ENCODE peak calls at places on chromosomes 6 and 20, in five cellular contexts. W is ovary, D is stomach, R is K562, V is upper lobe of left lung. N is an unnamed sample.

GRCh38 chr6:73747293-73747692 is 51.3 kb downstream of the CD109 start:
- DNase-seq in W (no peak), D (no peak), R (no peak), V (no peak), N (no peak)

GRCh38 chr6:43277643-43278523 is 20.2 kb upstream of the SLC22A7 start:
- DNase-seq in W (no peak), D (no peak), R (no peak), V (no peak), N (no peak)

GRCh38 chr6:47146426-47147174 is 104.5 kb upstream of the ADGRF1 start:
- DNase-seq in W (no peak), D (no peak), R (no peak), V (no peak), N (no peak)

GRCh38 chr20:63071541-63072181 is 64.9 kb upstream of the BHLHE23 start:
- DNase-seq in W (no peak), D (no peak), R (peak), V (no peak), N (peak)

GRCh38 chr6:35218021-35218420 is 4.3 kb downstream of the SCUBE3 start:
- DNase-seq in W (no peak), D (no peak), R (no peak), V (no peak), N (no peak)

GRCh38 chr6:971981-972640 is 279.2 kb upstream of the EXOC2 start:
- DNase-seq in W (no peak), D (no peak), R (no peak), V (no peak), N (no peak)

GRCh38 chr6:97501875-97502274 is 218.9 kb upstream of the MMS22L start:
- DNase-seq in W (no peak), D (no peak), R (no peak), V (no peak), N (no peak)

GRCh38 chr6:86045038-86045437 is 402.4 kb upstream of the SYNCRIP start:
- DNase-seq in W (no peak), D (no peak), R (no peak), V (no peak), N (no peak)

GRCh38 chr20:10609726-10610125 is 64.1 kb downstream of the JAG1 start:
- DNase-seq in W (no peak), D (no peak), R (no peak), V (no peak), N (no peak)

GRCh38 chr6:27604986-27605385 is 132.1 kb upstream of the ZNF184 start:
- DNase-seq in W (no peak), D (no peak), R (peak), V (no peak), N (no peak)

DNA sequence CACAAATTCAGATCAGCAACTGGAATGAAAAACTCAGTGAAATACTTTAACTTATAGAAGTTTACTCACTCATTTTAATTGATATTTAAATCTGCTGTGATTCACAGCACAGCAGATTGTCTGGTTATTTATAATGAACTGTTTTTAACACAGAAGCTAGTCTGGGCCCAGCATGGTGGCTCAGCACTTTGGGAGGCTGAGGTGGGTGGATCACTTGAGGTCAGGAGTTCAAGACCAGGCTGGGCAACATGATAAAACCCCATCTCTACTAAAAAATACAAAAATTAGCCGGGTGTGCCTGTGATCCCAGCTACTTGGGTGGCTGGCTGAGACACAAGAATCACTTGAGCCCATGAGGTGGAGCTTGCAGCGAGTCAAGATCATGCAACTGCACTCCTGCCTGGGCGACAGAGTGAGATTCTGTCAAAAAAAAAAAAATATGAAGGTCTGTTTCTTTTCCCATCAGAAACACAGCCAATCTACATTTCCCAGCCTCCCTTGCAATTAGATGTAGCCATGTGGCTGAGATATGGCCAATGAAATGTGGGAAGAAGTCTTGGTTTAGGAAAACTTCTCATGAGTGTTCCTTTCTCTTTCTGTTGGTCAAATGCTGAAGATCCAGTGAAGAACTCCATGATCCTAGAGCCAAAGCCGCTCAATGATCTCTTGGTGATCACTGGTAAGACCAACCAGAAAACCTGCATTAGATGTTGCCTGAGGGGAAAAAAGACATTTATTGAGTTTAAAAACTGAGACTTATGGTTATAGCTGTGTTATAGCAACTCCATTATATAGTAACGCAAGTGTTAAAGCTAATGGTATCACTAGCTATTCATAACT is 31.3 kb upstream of the BTN3A2 start:
- DNase-seq in W (no peak), D (no peak), R (peak), V (no peak), N (no peak)
- TF ChIP-seq EP300 in W (no peak), D (no peak), R (peak), V (no peak), N (no peak)

GRCh38 chr20:37359331-37359730 is 13.4 kb downstream of the SRC start:
- DNase-seq in W (no peak), D (no peak), R (no peak), V (no peak), N (no peak)
- TF ChIP-seq POLR2A in W (no peak), D (no peak), R (no peak), V (no peak), N (no peak)

DNA sequence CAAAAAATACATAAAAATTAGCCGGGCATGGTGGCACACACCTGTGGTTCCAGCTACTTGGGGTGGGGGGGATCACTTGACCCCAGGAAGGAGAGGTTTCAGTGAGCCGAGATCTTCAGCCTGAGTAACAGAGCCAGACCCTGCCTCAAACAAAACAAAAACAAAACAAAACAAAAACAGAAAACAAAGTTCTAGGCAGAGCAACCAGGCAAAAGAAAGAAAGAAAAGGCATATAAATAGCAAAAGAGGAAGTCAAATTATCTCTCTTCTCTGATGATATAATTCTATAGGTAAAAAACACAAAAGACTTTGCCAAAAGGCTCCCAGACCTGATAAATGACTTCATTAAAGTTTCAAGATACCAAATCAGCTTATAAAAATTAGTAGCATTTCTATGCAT is 446.9 kb downstream of the HAO1 start:
- DNase-seq in W (no peak), D (no peak), R (no peak), V (no peak), N (no peak)
- H3K4me3 ChIP-seq in W (no peak), D (no peak), R (no peak), V (no peak), N (no peak)

GRCh38 chr6:11730645-11731044 is 48.0 kb downstream of the ADTRP start:
- DNase-seq in W (no peak), D (no peak), R (no peak), V (no peak), N (no peak)
- TF ChIP-seq EP300 in W (no peak), D (no peak), R (no peak), V (no peak), N (no peak)

DNA sequence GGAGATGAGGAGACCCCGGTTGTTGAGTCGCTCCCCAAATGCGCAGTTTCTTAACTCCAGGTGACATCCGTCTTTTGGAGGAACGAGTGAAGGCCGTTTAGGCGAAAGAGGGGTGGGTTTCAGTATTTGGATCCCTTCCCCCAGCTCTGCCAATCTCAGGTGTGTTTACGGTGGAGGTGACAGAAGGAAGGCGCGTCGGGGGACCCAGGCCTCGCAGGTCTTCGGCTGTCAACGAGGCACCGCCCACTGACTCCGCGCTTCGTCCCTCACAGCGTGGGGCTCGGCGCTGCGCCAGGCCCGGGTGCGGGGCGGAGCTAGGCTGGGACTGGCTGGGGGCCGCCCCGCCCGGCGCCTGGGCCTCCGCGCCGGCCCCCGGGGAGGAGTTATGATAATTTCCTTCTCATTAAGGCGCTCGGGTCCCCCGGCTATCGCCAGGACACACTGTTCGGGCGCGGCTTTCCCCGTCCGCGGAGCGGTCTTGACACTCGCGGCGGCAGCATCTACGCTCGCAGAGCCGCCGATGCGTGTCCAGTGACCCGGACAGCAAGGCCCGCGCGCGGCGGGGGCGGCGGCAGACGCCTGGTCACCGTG is at the start of gene TFAP2C:
- DNase-seq in W (peak), D (peak), R (peak), V (peak), N (peak)
- TF ChIP-seq POLR2A in W (no peak), D (no peak), R (no peak), V (no peak), N (no peak)

GRCh38 chr6:148364056-148364844 is 21.6 kb downstream of the SASH1 start:
- DNase-seq in W (no peak), D (no peak), R (no peak), V (no peak), N (no peak)
- H3K4me3 ChIP-seq in W (no peak), D (no peak), R (no peak), V (no peak), N (no peak)

GRCh38 chr6:53959717-53960116 is 151.5 kb upstream of the MLIP start:
- DNase-seq in W (no peak), D (no peak), R (no peak), V (no peak), N (no peak)

GRCh38 chr6:53961679-53962370 is 149.4 kb upstream of the MLIP start:
- DNase-seq in W (no peak), D (no peak), R (no peak), V (no peak), N (no peak)

GRCh38 chr6:53967415-53967814 is 143.8 kb upstream of the MLIP start:
- DNase-seq in W (no peak), D (no peak), R (no peak), V (no peak), N (no peak)

GRCh38 chr6:53960311-53960710 is 150.9 kb upstream of the MLIP start:
- DNase-seq in W (no peak), D (no peak), R (no peak), V (no peak), N (no peak)

DNA sequence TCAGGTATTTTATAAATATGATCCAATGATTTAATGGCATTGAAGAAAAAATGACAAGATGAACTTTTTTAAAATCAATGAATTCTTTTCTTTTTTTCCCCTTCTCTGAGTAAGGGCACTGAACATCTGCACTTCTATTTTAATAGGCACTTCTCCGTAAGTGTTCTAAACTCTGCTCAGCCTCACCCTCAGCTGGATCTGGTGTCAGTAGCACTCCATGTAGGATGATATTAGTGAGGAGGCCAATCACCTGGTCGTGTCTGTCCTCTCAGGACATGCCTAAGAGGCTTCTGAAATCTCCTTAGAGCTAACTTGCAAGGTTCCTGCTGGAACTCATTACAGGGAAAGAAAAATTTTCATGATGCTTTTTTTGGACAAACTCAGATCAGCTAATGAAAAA is 148.6 kb upstream of the MLIP start:
- DNase-seq in W (no peak), D (no peak), R (no peak), V (no peak), N (no peak)
- TF ChIP-seq EP300 in W (no peak), D (no peak), R (no peak), V (no peak), N (no peak)

GRCh38 chr6:26270903-26271639 is 93.9 kb upstream of the BTN3A2 start:
- DNase-seq in W (peak), D (peak), R (no peak), V (peak), N (peak)

GRCh38 chr6:26268659-26269402 is 96.2 kb upstream of the BTN3A2 start:
- DNase-seq in W (no peak), D (no peak), R (no peak), V (no peak), N (no peak)

GRCh38 chr6:26271640-26272090 is 93.3 kb upstream of the BTN3A2 start:
- DNase-seq in W (no peak), D (no peak), R (no peak), V (no peak), N (no peak)

GRCh38 chr6:26269406-26270120 is 95.4 kb upstream of the BTN3A2 start:
- DNase-seq in W (no peak), D (no peak), R (no peak), V (no peak), N (no peak)

DNA sequence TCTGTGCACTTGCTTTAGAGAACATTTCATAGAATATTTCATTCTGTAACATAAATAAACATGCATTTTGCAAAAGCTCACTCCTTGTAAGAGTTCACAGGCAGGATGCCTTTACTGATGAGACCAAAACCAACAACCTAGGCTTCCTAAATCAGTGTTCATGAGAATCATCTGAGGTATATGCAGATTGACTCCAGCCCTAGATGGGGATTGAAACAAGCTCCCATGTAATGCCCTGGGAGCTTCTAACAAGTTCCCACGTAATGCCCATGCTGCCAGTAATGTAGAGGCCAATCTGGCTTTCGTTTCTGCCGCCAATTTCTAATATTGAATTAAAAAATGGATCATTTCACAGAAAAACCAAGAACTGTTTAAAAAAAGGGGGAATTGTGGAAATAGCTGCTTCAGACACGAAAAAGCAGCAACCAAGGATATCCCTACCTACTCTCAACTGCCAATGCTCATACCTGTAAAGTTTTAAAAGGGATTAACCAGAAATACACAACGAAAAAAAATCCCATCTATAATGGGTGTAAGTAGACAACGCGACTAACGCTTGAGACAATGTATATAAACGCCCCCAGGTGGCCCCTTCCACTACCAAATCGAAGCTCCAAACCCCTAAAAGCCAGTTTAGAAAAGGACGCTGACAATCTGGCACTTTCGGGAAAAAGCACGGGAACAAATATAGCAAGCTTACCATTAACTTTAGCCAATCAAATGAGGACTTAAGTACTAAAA is 94.7 kb upstream of the BTN3A2 start:
- DNase-seq in W (no peak), D (no peak), R (no peak), V (no peak), N (no peak)
- TF ChIP-seq POLR2A in W (no peak), D (no peak), R (no peak), V (no peak), N (no peak)

DNA sequence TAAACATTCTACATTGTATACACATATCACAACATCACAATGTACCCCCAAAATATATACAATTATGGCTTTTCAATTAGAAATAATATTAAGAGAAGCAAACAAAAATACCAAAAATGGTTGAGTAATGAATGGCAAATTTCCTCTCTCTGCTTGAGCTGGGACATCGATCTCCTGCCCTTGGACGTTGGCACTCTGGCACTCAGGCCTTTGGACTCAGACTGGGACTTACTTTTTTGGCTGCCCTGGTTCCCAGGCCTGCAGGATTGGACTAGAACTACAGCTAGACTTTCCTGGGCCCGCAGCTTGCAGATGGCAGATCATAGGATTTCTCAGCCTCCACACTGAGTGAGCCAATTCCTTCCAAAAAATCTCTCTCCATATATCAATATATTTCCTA is 52.9 kb upstream of the KCNK16 start:
- DNase-seq in W (no peak), D (no peak), R (no peak), V (no peak), N (no peak)
- H3K4me3 ChIP-seq in W (no peak), D (no peak), R (no peak), V (no peak), N (no peak)